ENCODE peak calls at places on chromosome 17, in nine cellular contexts. W is effector memory CD4-positive, alpha-beta T cell; B is lower lobe of right lung; U is mammary epithelial cell; R is mesenchymal stem cell; H is CD8-positive, alpha-beta memory T cell; T is DND-41; L is lung; Z is cardiac muscle cell. E is an unnamed sample.

GRCh38 chr17:19248923-19249574 is 11.9 kb downstream of the EPN2 start:
- DNase-seq in W (no peak), B (no peak), U (peak; percentile 68), R (peak; percentile 92), H (no peak), T (no peak), L (no peak), Z (no peak), E (peak; percentile 80)

GRCh38 chr17:44384281-44384822 is 5.1 kb downstream of the ITGA2B start:
- DNase-seq in W (no peak), B (no peak), U (no peak), R (no peak), H (no peak), T (no peak), L (no peak), Z (no peak), E (peak; percentile 60)

GRCh38 chr17:18280766-18281165 is 20.3 kb downstream of the MIEF2 start:
- DNase-seq in W (no peak), B (no peak), U (no peak), R (no peak), H (no peak), T (no peak), L (no peak), Z (no peak), E (no peak)

GRCh38 chr17:4256952-4257351 is 6.8 kb downstream of the ANKFY1 start:
- DNase-seq in W (no peak), B (no peak), U (peak; percentile 66), R (no peak), H (no peak), T (no peak), L (no peak), Z (no peak), E (no peak)

GRCh38 chr17:73308017-73308823 is 3.6 kb downstream of the CDC42EP4 start:
- DNase-seq in W (no peak), B (peak; percentile 93), U (peak; percentile 85), R (peak; percentile 94), H (no peak), T (no peak), L (peak; percentile 95), Z (peak; percentile 27), E (peak; percentile 95)

GRCh38 chr17:66755101-66755943 is 79.6 kb upstream of the CACNG5 start:
- DNase-seq in W (no peak), B (no peak), U (peak; percentile 48), R (no peak), H (no peak), T (no peak), L (no peak), Z (no peak), E (no peak)

GRCh38 chr17:83057397-83057761 is 22.0 kb upstream of the METRNL start:
- DNase-seq in W (no peak), B (no peak), U (no peak), R (no peak), H (no peak), T (no peak), L (no peak), Z (no peak), E (peak; percentile 63)

GRCh38 chr17:16995930-16996329 is 24.0 kb upstream of the TNFRSF13B start:
- DNase-seq in W (no peak), B (no peak), U (no peak), R (no peak), H (no peak), T (no peak), L (no peak), Z (no peak), E (peak; percentile 39)

GRCh38 chr17:6366144-6366755 is 68.7 kb downstream of the AIPL1 start:
- DNase-seq in W (no peak), B (no peak), U (peak; percentile 90), R (peak; percentile 77), H (no peak), T (no peak), L (no peak), Z (no peak), E (no peak)

GRCh38 chr17:78197147-78197830 is 10.1 kb downstream of the AFMID start:
- DNase-seq in W (no peak), B (no peak), U (peak; percentile 12), R (no peak), H (no peak), T (no peak), L (no peak), Z (no peak), E (no peak)

GRCh38 chr17:68800731-68801130 is 154.5 kb downstream of the ABCA8 start:
- DNase-seq in W (no peak), B (no peak), U (no peak), R (peak; percentile 35), H (no peak), T (no peak), L (no peak), Z (no peak), E (no peak)

GRCh38 chr17:36602924-36603384 is 1.6 kb downstream of the MRM1 start:
- DNase-seq in W (peak; percentile 53), B (peak; percentile 58), U (peak; percentile 44), R (peak; percentile 80), H (peak; percentile 52), T (peak; percentile 82), L (peak; percentile 57), Z (peak; percentile 70), E (no peak)

GRCh38 chr17:83176956-83177583 is 97.7 kb downstream of the METRNL start:
- DNase-seq in W (no peak), B (no peak), U (no peak), R (no peak), H (no peak), T (no peak), L (peak; percentile 25), Z (no peak), E (no peak)

GRCh38 chr17:11240841-11241610 is at the start of gene SHISA6:
- DNase-seq in W (no peak), B (no peak), U (no peak), R (no peak), H (no peak), T (no peak), L (no peak), Z (peak; percentile 40), E (peak; percentile 80)

GRCh38 chr17:15233022-15233805 is 31.9 kb downstream of the PMP22 start:
- DNase-seq in W (no peak), B (no peak), U (peak; percentile 62), R (peak; percentile 59), H (no peak), T (no peak), L (no peak), Z (no peak), E (no peak)

GRCh38 chr17:76733618-76733957 is 3.5 kb downstream of the SRSF2 start:
- DNase-seq in W (no peak), B (no peak), U (no peak), R (no peak), H (no peak), T (no peak), L (no peak), Z (no peak), E (no peak)
- H3K4me3 ChIP-seq in W (no peak overlapping the region), B (no peak overlapping the region), U (peak overlapping the region; percentile 99), R (peak overlapping the region; percentile 95), H (no peak overlapping the region), T (peak overlapping the region; percentile 6), L (no peak overlapping the region), Z (peak overlapping the region; percentile 90), E (peak overlapping the region; percentile 95)

DNA sequence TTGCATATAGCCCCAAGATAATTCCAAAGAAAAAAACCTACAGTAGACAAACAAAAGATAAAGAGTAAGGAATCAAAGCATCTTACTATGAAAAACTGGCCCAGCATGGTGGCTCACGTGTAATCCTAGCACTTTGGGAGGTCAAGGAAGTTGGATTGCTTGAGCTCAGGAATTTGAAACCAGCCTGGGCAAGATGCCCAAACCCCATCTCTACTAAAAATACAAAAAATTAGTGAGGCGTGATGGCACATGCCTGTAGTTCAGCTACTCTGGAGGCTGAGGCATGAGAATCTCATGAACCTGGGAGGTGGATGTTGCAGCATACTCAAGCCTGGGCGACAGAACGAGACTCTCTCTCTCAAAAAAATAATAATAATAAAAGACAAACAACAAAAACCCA is 764.7 kb upstream of the KIF2B start:
- DNase-seq in W (no peak), B (no peak), U (peak; percentile 9), R (no peak), H (no peak), T (no peak), L (no peak), Z (no peak), E (peak; percentile 22)
- H3K9me3 ChIP-seq in W (no peaks in the 10 kb centered on the region), B (no peaks in the 10 kb centered on the region), U (peaks cover 3% of the 10 kb centered on the region), R (peaks cover 35% of the 10 kb centered on the region), H (no peaks in the 10 kb centered on the region), T (no peaks in the 10 kb centered on the region), L (no peaks in the 10 kb centered on the region), Z (no peaks in the 10 kb centered on the region), E (no peaks in the 10 kb centered on the region)

GRCh38 chr17:47262586-47262985 is 9.0 kb downstream of the ITGB3 start:
- DNase-seq in W (no peak), B (no peak), U (no peak), R (no peak), H (no peak), T (no peak), L (no peak), Z (no peak), E (no peak)

GRCh38 chr17:47253541-47254402 is at the start of gene ITGB3:
- DNase-seq in W (peak; percentile 35), B (peak; percentile 80), U (peak; percentile 71), R (peak; percentile 83), H (peak; percentile 56), T (peak; percentile 68), L (peak; percentile 72), Z (peak; percentile 88), E (peak; percentile 92)

GRCh38 chr17:47254403-47254943 is 846 bp downstream of the ITGB3 start:
- DNase-seq in W (no peak), B (no peak), U (no peak), R (no peak), H (no peak), T (no peak), L (no peak), Z (no peak), E (no peak)

GRCh38 chr17:47252766-47253512 is 688 bp upstream of the ITGB3 start:
- DNase-seq in W (no peak), B (no peak), U (no peak), R (no peak), H (no peak), T (no peak), L (no peak), Z (no peak), E (no peak)

DNA sequence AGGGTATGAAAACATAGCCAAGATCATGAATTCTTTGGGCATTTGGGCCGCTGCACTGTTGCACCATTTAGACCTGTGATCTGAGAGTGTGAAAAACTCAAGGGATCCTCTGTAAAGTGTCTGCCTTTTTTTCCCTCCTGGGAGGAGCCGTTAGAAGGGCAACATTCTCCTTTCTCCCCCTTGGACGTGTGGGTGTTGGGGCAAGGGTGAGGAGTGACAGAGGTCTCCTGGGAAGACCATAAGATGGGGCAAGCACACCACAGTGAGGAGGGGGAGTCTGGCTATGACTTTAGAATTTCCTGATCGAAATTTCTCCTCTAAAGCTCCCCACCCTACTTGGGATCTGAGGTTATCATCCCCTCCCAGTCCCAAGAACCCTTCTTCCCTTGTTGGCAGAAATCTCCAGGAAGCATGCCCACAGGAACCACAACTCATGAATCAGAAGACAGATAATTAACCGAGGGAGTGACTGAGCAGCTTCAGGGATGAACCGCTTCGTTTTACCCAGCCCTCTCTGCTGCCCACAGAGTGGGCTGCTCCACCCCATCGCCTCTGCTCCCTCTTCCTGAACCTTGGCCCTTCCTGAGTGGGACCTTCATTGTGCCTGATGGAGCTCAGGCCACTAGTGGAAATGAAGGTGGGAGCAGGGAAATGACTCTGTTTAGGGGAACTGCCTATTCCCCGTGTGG is 4.2 kb downstream of the ITGB3 start:
- DNase-seq in W (no peak), B (no peak), U (peak; percentile 91), R (peak; percentile 64), H (no peak), T (no peak), L (no peak), Z (no peak), E (no peak)
- H3K4me3 ChIP-seq in W (no peak overlapping the region), B (no peak overlapping the region), U (no peak overlapping the region), R (peak overlapping the region; percentile 95), H (no peak overlapping the region), T (no peak overlapping the region), L (no peak overlapping the region), Z (no peak overlapping the region), E (no peak overlapping the region)

GRCh38 chr17:918102-918740 is 61.4 kb downstream of the NXN start:
- DNase-seq in W (no peak), B (peak; percentile 32), U (no peak), R (no peak), H (no peak), T (no peak), L (no peak), Z (no peak), E (peak; percentile 44)
- H3K9me3 ChIP-seq in W (no peaks in the 10 kb centered on the region), B (no peaks in the 10 kb centered on the region), U (no peaks in the 10 kb centered on the region), R (no peaks in the 10 kb centered on the region), H (no peaks in the 10 kb centered on the region), T (no peaks in the 10 kb centered on the region), L (no peaks in the 10 kb centered on the region), Z (no peaks in the 10 kb centered on the region), E (no peaks in the 10 kb centered on the region)

E was measured in kidney.